ENCODE peak calls at places on chromosomes 11 and 22, in six cellular contexts. One of them, this sample, is unnamed.

GRCh38 chr11:133964946-133965632 is 8.3 kb upstream of the IGSF9B start:
- DNase-seq in OCI-LY7: no peak
- DNase-seq in adrenal gland: no peak
- DNase-seq in epithelial cell of proximal tubule: no peak
- DNase-seq in sigmoid colon: peak; percentile 78
- DNase-seq in fibroblast of lung: peak; percentile 61
- DNase-seq in this sample: no peak

GRCh38 chr11:46099973-46100335 is 21.3 kb downstream of the PHF21A start:
- DNase-seq in fibroblast of lung: peak; percentile 53
- DNase-seq in epithelial cell of proximal tubule: no peak
- DNase-seq in OCI-LY7: no peak
- DNase-seq in sigmoid colon: no peak
- DNase-seq in adrenal gland: no peak
- DNase-seq in this sample: no peak

GRCh38 chr11:1896895-1897294 is 5.2 kb upstream of the PRR33 start:
- DNase-seq in OCI-LY7: no peak
- DNase-seq in sigmoid colon: no peak
- DNase-seq in epithelial cell of proximal tubule: no peak
- DNase-seq in adrenal gland: no peak
- DNase-seq in fibroblast of lung: no peak
- DNase-seq in this sample: no peak

GRCh38 chr11:62823677-62824076 is 8.2 kb downstream of the STX5 start:
- DNase-seq in OCI-LY7: no peak
- DNase-seq in epithelial cell of proximal tubule: no peak
- DNase-seq in fibroblast of lung: no peak
- DNase-seq in sigmoid colon: no peak
- DNase-seq in adrenal gland: no peak
- DNase-seq in this sample: no peak

GRCh38 chr11:116733959-116734517 is 38.7 kb downstream of the BUD13 start:
- DNase-seq in epithelial cell of proximal tubule: no peak
- DNase-seq in adrenal gland: no peak
- DNase-seq in OCI-LY7: no peak
- DNase-seq in sigmoid colon: no peak
- DNase-seq in fibroblast of lung: no peak
- DNase-seq in this sample: no peak

GRCh38 chr11:96155627-96156378 is 187.2 kb downstream of the MAML2 start:
- DNase-seq in fibroblast of lung: peak; percentile 98
- DNase-seq in epithelial cell of proximal tubule: peak; percentile 95
- DNase-seq in adrenal gland: peak; percentile 92
- DNase-seq in sigmoid colon: peak; percentile 91
- DNase-seq in OCI-LY7: no peak
- DNase-seq in this sample: no peak

GRCh38 chr11:12901874-12902481 is 107.1 kb upstream of the RASSF10 start:
- DNase-seq in epithelial cell of proximal tubule: no peak
- DNase-seq in adrenal gland: no peak
- DNase-seq in fibroblast of lung: peak; percentile 52
- DNase-seq in sigmoid colon: no peak
- DNase-seq in OCI-LY7: no peak
- DNase-seq in this sample: no peak

GRCh38 chr11:2807276-2807681 is 78.3 kb downstream of the CDKN1C start:
- DNase-seq in OCI-LY7: no peak
- DNase-seq in fibroblast of lung: peak; percentile 28
- DNase-seq in sigmoid colon: peak; percentile 96
- DNase-seq in adrenal gland: peak; percentile 75
- DNase-seq in epithelial cell of proximal tubule: no peak
- DNase-seq in this sample: no peak

GRCh38 chr11:114243461-114244372 is 52.5 kb upstream of the NNMT start:
- DNase-seq in fibroblast of lung: no peak
- DNase-seq in sigmoid colon: peak; percentile 81
- DNase-seq in OCI-LY7: no peak
- DNase-seq in epithelial cell of proximal tubule: no peak
- DNase-seq in adrenal gland: no peak
- DNase-seq in this sample: no peak

GRCh38 chr22:31508536-31508935 is 12.2 kb downstream of the SFI1 start:
- DNase-seq in adrenal gland: no peak
- DNase-seq in OCI-LY7: no peak
- DNase-seq in sigmoid colon: no peak
- DNase-seq in fibroblast of lung: no peak
- DNase-seq in epithelial cell of proximal tubule: no peak
- DNase-seq in this sample: no peak

GRCh38 chr22:21573293-21573734 is 5.8 kb downstream of the UBE2L3 start:
- DNase-seq in fibroblast of lung: no peak
- DNase-seq in OCI-LY7: no peak
- DNase-seq in sigmoid colon: no peak
- DNase-seq in adrenal gland: no peak
- DNase-seq in epithelial cell of proximal tubule: no peak
- DNase-seq in this sample: no peak

GRCh38 chr11:121670792-121671275 is 218.1 kb upstream of the SORL1-AS1 start:
- DNase-seq in OCI-LY7: no peak
- DNase-seq in epithelial cell of proximal tubule: no peak
- DNase-seq in fibroblast of lung: peak; percentile 73
- DNase-seq in sigmoid colon: no peak
- DNase-seq in adrenal gland: no peak
- DNase-seq in this sample: no peak

GRCh38 chr11:4826425-4826824 is 5.3 kb downstream of the OR51F2 start:
- DNase-seq in epithelial cell of proximal tubule: no peak
- DNase-seq in fibroblast of lung: peak; percentile 12
- DNase-seq in adrenal gland: no peak
- DNase-seq in sigmoid colon: no peak
- DNase-seq in OCI-LY7: no peak
- DNase-seq in this sample: no peak

GRCh38 chr11:69922596-69923111 is 103.4 kb upstream of the FGF3 start:
- DNase-seq in fibroblast of lung: no peak
- DNase-seq in OCI-LY7: no peak
- DNase-seq in adrenal gland: peak; percentile 1
- DNase-seq in epithelial cell of proximal tubule: no peak
- DNase-seq in sigmoid colon: peak; percentile 52
- DNase-seq in this sample: no peak

GRCh38 chr22:40432625-40433024 is 62.2 kb downstream of the SGSM3 start:
- DNase-seq in epithelial cell of proximal tubule: no peak
- DNase-seq in sigmoid colon: no peak
- DNase-seq in fibroblast of lung: no peak
- DNase-seq in adrenal gland: no peak
- DNase-seq in OCI-LY7: no peak
- DNase-seq in this sample: no peak

GRCh38 chr22:31260474-31260856 is 31.8 kb downstream of the PIK3IP1 start:
- DNase-seq in OCI-LY7: no peak
- DNase-seq in sigmoid colon: no peak
- DNase-seq in epithelial cell of proximal tubule: no peak
- DNase-seq in adrenal gland: no peak
- DNase-seq in fibroblast of lung: no peak
- DNase-seq in this sample: no peak

GRCh38 chr22:48250937-48251530 is 1488.6 kb downstream of the TBC1D22A start:
- DNase-seq in fibroblast of lung: no peak
- DNase-seq in sigmoid colon: no peak
- DNase-seq in adrenal gland: no peak
- DNase-seq in epithelial cell of proximal tubule: no peak
- DNase-seq in OCI-LY7: no peak
- DNase-seq in this sample: no peak

GRCh38 chr11:31779268-31779879 is 31.7 kb downstream of the PAX6 start:
- DNase-seq in fibroblast of lung: peak; percentile 80
- DNase-seq in adrenal gland: no peak
- DNase-seq in sigmoid colon: no peak
- DNase-seq in OCI-LY7: no peak
- DNase-seq in epithelial cell of proximal tubule: no peak
- DNase-seq in this sample: no peak

GRCh38 chr11:46050652-46051051 is 70.6 kb downstream of the PHF21A start:
- DNase-seq in adrenal gland: no peak
- DNase-seq in sigmoid colon: no peak
- DNase-seq in fibroblast of lung: no peak
- DNase-seq in OCI-LY7: no peak
- DNase-seq in epithelial cell of proximal tubule: no peak
- DNase-seq in this sample: no peak

GRCh38 chr11:109071712-109072524 is 350.1 kb upstream of the C11orf87 start:
- DNase-seq in OCI-LY7: no peak
- DNase-seq in epithelial cell of proximal tubule: no peak
- DNase-seq in fibroblast of lung: peak; percentile 91
- DNase-seq in adrenal gland: peak; percentile 58
- DNase-seq in sigmoid colon: no peak
- DNase-seq in this sample: no peak

GRCh38 chr22:43853328-43853931 is 8.9 kb downstream of the SULT4A1 start:
- DNase-seq in OCI-LY7: no peak
- DNase-seq in fibroblast of lung: no peak
- DNase-seq in epithelial cell of proximal tubule: no peak
- DNase-seq in sigmoid colon: peak; percentile 58
- DNase-seq in adrenal gland: no peak
- DNase-seq in this sample: no peak

GRCh38 chr11:60951909-60952741 is at the start of gene SLC15A3:
- DNase-seq in fibroblast of lung: no peak
- DNase-seq in adrenal gland: peak; percentile 62
- DNase-seq in OCI-LY7: peak; percentile 86
- DNase-seq in epithelial cell of proximal tubule: no peak
- DNase-seq in sigmoid colon: peak; percentile 87
- DNase-seq in this sample: no peak

GRCh38 chr11:12182650-12183511 is 72.5 kb downstream of the MICAL2 start:
- DNase-seq in sigmoid colon: no peak
- DNase-seq in adrenal gland: no peak
- DNase-seq in fibroblast of lung: peak; percentile 99
- DNase-seq in OCI-LY7: no peak
- DNase-seq in epithelial cell of proximal tubule: peak; percentile 99
- DNase-seq in this sample: no peak

GRCh38 chr11:105609832-105610781 is at the start of gene GRIA4:
- DNase-seq in epithelial cell of proximal tubule: no peak
- DNase-seq in adrenal gland: no peak
- DNase-seq in fibroblast of lung: peak; percentile 67
- DNase-seq in sigmoid colon: peak; percentile 75
- DNase-seq in OCI-LY7: no peak
- DNase-seq in this sample: no peak

DNA sequence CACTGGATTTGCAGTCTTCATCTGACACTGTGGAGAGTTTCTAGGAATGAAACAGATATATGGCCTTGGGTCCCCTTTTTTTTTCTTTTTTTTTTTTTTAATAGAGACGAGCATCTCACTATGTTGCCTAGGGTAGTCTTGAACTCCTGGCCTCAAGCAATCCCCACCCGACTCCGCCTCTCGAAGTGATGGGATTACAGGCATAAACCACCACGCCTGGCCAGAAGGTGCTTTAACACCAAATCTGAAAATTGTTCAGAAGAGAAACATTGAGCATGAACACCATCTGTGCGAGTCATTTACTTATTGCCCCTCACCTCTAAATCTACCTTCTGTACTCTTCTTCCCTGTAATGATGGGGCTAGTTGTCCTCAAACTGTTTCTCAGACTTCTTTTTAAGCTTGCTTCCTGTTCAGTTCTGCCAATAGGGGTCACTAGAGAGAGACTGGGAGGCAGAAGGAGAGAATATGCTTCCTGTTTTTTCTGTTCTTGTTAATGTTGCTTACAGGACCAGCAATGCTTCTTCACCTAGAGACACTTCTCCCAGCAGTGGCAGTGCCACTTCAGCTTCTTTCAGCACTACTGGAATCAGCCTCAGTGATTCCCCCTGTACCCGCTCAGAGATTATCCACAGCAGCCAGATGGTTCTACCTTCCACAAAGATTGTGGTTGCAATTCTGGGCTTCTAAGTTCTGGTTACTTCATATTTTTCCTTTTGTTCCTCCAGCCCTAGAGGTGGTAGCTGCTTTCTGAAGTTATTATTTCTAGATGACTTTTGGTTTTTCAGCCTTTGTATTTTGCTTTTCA is 20.8 kb upstream of the ZBED5 start:
- DNase-seq in OCI-LY7: peak; percentile 77
- DNase-seq in sigmoid colon: no peak
- DNase-seq in fibroblast of lung: peak; percentile 58
- DNase-seq in adrenal gland: no peak
- DNase-seq in epithelial cell of proximal tubule: peak; percentile 23
- DNase-seq in this sample: no peak
- TF ChIP-seq CTCF in OCI-LY7: peak; percentile 90
- TF ChIP-seq CTCF in sigmoid colon: peak; percentile 67
- TF ChIP-seq CTCF in fibroblast of lung: peak; percentile 85
- TF ChIP-seq CTCF in adrenal gland: peak; percentile 4
- TF ChIP-seq CTCF in epithelial cell of proximal tubule: peak; percentile 97
- TF ChIP-seq CTCF in this sample: peak; percentile 52

DNA sequence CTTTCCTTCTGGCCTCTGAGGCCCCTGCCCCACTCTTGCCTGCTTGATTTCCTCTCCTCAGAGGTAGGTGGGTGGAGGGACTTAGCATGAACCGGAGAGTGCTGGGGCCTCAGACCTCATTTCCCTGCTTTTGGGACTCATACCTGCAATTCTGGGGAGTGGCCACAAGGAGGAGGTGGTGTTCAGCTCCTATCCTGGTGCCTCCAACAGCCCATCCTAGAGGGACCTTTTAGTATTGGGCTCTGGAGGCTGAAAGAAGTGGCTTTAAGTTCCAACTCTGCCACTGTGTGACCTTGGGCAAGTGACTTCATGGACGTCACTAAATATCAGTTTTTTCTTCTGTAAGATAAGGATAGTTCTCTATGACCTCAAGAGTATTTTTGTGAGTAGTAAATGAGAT is 98.6 kb downstream of the KIAA1671 start:
- DNase-seq in epithelial cell of proximal tubule: no peak
- DNase-seq in adrenal gland: no peak
- DNase-seq in fibroblast of lung: no peak
- DNase-seq in sigmoid colon: no peak
- DNase-seq in OCI-LY7: no peak
- DNase-seq in this sample: no peak
- TF ChIP-seq CTCF in epithelial cell of proximal tubule: peak; percentile 66
- TF ChIP-seq CTCF in adrenal gland: peak; percentile 36
- TF ChIP-seq CTCF in fibroblast of lung: peak; percentile 42
- TF ChIP-seq CTCF in sigmoid colon: no peak
- TF ChIP-seq CTCF in OCI-LY7: peak; percentile 72
- TF ChIP-seq CTCF in this sample: peak; percentile 6

GRCh38 chr11:84899740-84900139 is 727.4 kb downstream of the DLG2 start:
- DNase-seq in sigmoid colon: no peak
- DNase-seq in adrenal gland: no peak
- DNase-seq in fibroblast of lung: peak; percentile 61
- DNase-seq in OCI-LY7: peak; percentile 3
- DNase-seq in epithelial cell of proximal tubule: no peak
- DNase-seq in this sample: no peak
- TF ChIP-seq CTCF in sigmoid colon: no peak
- TF ChIP-seq CTCF in adrenal gland: no peak
- TF ChIP-seq CTCF in fibroblast of lung: no peak
- TF ChIP-seq CTCF in OCI-LY7: peak; percentile 56
- TF ChIP-seq CTCF in epithelial cell of proximal tubule: peak; percentile 46
- TF ChIP-seq CTCF in this sample: peak; percentile 6

DNA sequence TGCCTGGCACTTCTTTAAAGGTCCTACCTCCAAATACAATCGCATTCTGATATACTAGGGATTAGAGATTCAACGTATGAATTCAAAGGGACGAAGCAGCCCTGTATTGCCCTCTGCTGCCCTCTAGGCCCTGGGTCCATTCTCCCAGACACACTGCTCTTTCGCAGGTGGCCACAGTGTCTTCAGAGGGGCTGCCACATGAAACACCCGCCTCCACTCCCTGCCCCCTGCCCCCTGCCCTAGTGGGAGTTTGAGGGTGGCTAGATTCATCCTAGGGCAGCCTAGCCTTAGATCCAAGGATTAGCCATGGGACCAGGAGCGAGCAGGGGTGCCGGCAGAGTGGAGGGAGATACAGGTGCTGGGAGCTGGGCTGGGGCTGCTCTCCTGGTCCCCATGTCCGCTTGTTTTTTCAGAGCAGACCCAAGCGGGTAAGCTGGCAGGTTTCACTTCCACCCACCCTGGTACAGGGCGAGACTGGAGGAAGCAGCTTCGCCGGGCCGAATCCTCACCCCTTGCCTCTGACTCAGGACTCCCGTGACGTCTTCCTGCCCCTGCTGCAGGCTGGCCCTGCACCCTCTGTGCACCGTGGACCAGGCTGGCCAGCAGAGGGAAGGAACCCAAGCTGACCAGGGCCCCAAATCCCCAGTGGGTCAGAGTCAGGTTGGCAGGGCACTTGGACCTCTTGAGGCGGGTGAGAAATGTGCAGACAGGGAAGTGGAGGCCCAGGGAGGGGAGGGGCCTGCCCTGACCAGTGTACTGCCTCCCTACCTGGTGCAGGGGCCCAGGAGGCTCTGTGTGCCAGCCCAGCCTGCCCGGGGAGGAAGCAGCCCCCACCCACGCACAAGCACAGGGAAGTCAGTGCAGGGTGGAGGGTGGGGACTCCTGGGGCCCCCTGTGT is 28.4 kb upstream of the HMOX1 start:
- DNase-seq in sigmoid colon: peak; percentile 88
- DNase-seq in adrenal gland: peak; percentile 92
- DNase-seq in epithelial cell of proximal tubule: no peak
- DNase-seq in OCI-LY7: peak; percentile 91
- DNase-seq in fibroblast of lung: peak; percentile 39
- DNase-seq in this sample: no peak
- TF ChIP-seq CTCF in sigmoid colon: no peak
- TF ChIP-seq CTCF in adrenal gland: peak; percentile 24
- TF ChIP-seq CTCF in epithelial cell of proximal tubule: peak; percentile 45
- TF ChIP-seq CTCF in OCI-LY7: peak; percentile 66
- TF ChIP-seq CTCF in fibroblast of lung: no peak
- TF ChIP-seq CTCF in this sample: peak; percentile 16

This sample was measured in D721Med.